ENCODE peak calls at places on chromosome 5, in five cellular contexts. K is T-helper 2 cell; V is stimulated activated CD4-positive, alpha-beta T cell treated with anti-CD3 and anti-CD28 coated beads, TNF-alpha, amount 100 ng/mL, for 4 hours; S is foreskin fibroblast; Y is left cardiac atrium. M is an unnamed sample.

GRCh38 chr5:53191766-53192165 is 82.2 kb upstream of the MOCS2 start:
- DNase-seq in Y (no peak), V (no peak), S (peak; percentile 68), K (no peak), M (no peak)

GRCh38 chr5:151618907-151619306 is 27.8 kb upstream of the FAT2 start:
- DNase-seq in S (no peak), V (no peak), Y (no peak), K (no peak), M (no peak)

GRCh38 chr5:179230061-179230461 is 115.2 kb downstream of the ADAMTS2 start:
- DNase-seq in K (no peak), Y (peak; percentile 18), S (no peak), V (no peak), M (no peak)

GRCh38 chr5:168883253-168883880 is 304.2 kb upstream of the PANK3 start:
- DNase-seq in K (no peak), S (no peak), V (no peak), Y (no peak), M (no peak)

GRCh38 chr5:135560858-135561257 is 17.9 kb downstream of the CXCL14 start:
- DNase-seq in S (peak; percentile 68), K (no peak), Y (peak; percentile 78), V (peak; percentile 10), M (no peak)

GRCh38 chr5:131988601-131989000 is 22.9 kb downstream of the ACSL6 start:
- DNase-seq in Y (no peak), K (no peak), S (no peak), V (no peak), M (no peak)

GRCh38 chr5:159764283-159764927 is 151.9 kb upstream of the ADRA1B start:
- DNase-seq in K (no peak), S (peak; percentile 76), Y (peak; percentile 65), V (no peak), M (no peak)

GRCh38 chr5:60668715-60669304 is 31.2 kb downstream of the DEPDC1B start:
- DNase-seq in Y (no peak), K (no peak), V (no peak), S (no peak), M (no peak)

GRCh38 chr5:157312492-157312891 is 46.6 kb downstream of the CYFIP2 start:
- DNase-seq in S (peak; percentile 51), K (no peak), V (peak; percentile 59), Y (peak; percentile 34), M (peak; percentile 38)

GRCh38 chr5:151082274-151082902 is 1.6 kb upstream of the TNIP1 start:
- DNase-seq in Y (no peak), S (no peak), V (no peak), K (no peak), M (no peak)

GRCh38 chr5:96125335-96125891 is 163.8 kb upstream of the ELL2 start:
- DNase-seq in Y (no peak), S (no peak), V (no peak), K (no peak), M (no peak)

GRCh38 chr5:78570646-78571045 is 77.9 kb downstream of the LHFPL2 start:
- DNase-seq in Y (no peak), V (no peak), K (no peak), S (no peak), M (no peak)

GRCh38 chr5:73938280-73938937 is 312.4 kb downstream of the ARHGEF28 start:
- DNase-seq in S (peak; percentile 85), V (no peak), Y (no peak), K (no peak), M (no peak)

GRCh38 chr5:111747336-111747735 is 9.7 kb downstream of the NREP start:
- DNase-seq in V (no peak), Y (no peak), S (peak; percentile 73), K (no peak), M (no peak)

GRCh38 chr5:134917070-134917831 is 12.3 kb downstream of the PCBD2 start:
- DNase-seq in K (no peak), S (no peak), V (no peak), Y (no peak), M (no peak)

GRCh38 chr5:103428411-103428871 is 134.1 kb downstream of the NUDT12 start:
- DNase-seq in Y (peak; percentile 22), S (peak; percentile 66), K (no peak), V (no peak), M (no peak)

GRCh38 chr5:144142030-144142825 is 28.2 kb downstream of the YIPF5 start:
- DNase-seq in K (no peak), V (no peak), Y (no peak), S (no peak), M (no peak)

GRCh38 chr5:171914939-171915338 is 91.5 kb downstream of the FBXW11 start:
- DNase-seq in S (no peak), Y (no peak), K (no peak), V (no peak), M (no peak)

GRCh38 chr5:150434502-150434901 is 15.0 kb downstream of the RPS14 start:
- DNase-seq in V (no peak), Y (no peak), K (no peak), S (peak; percentile 81), M (no peak)

GRCh38 chr5:24547127-24547526 is 97.7 kb downstream of the CDH10 start:
- DNase-seq in V (no peak), K (no peak), Y (no peak), S (no peak), M (no peak)

GRCh38 chr5:133870661-133871060 is 97.8 kb downstream of the C5orf15 start:
- DNase-seq in S (peak; percentile 70), Y (no peak), K (no peak), V (no peak), M (no peak)

GRCh38 chr5:9188131-9188530 is 357.7 kb downstream of the SEMA5A start:
- DNase-seq in V (no peak), Y (no peak), S (peak; percentile 87), K (no peak), M (no peak)

GRCh38 chr5:132054697-132055440 is 5.6 kb upstream of the IL3 start:
- DNase-seq in Y (no peak), S (no peak), K (peak; percentile 1), V (no peak), M (no peak)

GRCh38 chr5:146410272-146410671 is 36.9 kb upstream of the TCERG1 start:
- DNase-seq in K (no peak), S (no peak), V (no peak), Y (no peak), M (no peak)

GRCh38 chr5:180171568-180172094 is 37.4 kb downstream of the RASGEF1C start:
- DNase-seq in K (no peak), V (no peak), S (no peak), Y (no peak), M (no peak)

GRCh38 chr5:108557686-108558085 is 175.8 kb upstream of the FBXL17 start:
- DNase-seq in S (no peak), Y (no peak), V (no peak), K (no peak), M (no peak)

GRCh38 chr5:15524712-15525111 is 24.7 kb downstream of the FBXL7 start:
- DNase-seq in Y (no peak), S (no peak), K (no peak), V (no peak), M (no peak)

GRCh38 chr5:178248750-178249149 is 16.1 kb upstream of the PHYKPL start:
- DNase-seq in Y (no peak), K (no peak), S (no peak), V (no peak), M (no peak)

GRCh38 chr5:164191240-164191639 is 685.8 kb downstream of the MAT2B start:
- DNase-seq in Y (peak; percentile 22), S (peak; percentile 11), V (no peak), K (no peak), M (no peak)